ENCODE peak calls at places on chromosome 11, in five cellular contexts. Q is substantia nigra; F is CD4-positive, CD25-positive, alpha-beta regulatory T cell; S is kidney; X is testis. Z is an unnamed sample.

GRCh38 chr11:67158241-67158640 is 39.2 kb downstream of the KDM2A start:
- DNase-seq in S (no peak), F (no peak), Q (no peak), X (no peak), Z (no peak)

GRCh38 chr11:124075841-124076571 is 34.9 kb upstream of the OR10G7 start:
- DNase-seq in X (peak; percentile 78), F (peak; percentile 7), Q (peak; percentile 34), S (peak; percentile 78), Z (no peak)

GRCh38 chr11:120958185-120958584 is 65.7 kb upstream of the TBCEL start:
- DNase-seq in Q (no peak), F (no peak), X (no peak), S (no peak), Z (no peak)

GRCh38 chr11:57155838-57156583 is 25.7 kb upstream of the LRRC55 start:
- DNase-seq in Q (no peak), X (no peak), F (no peak), S (no peak), Z (no peak)

GRCh38 chr11:119525180-119525854 is 102.3 kb upstream of the THY1 start:
- DNase-seq in S (no peak), Q (no peak), X (no peak), F (no peak), Z (no peak)

GRCh38 chr11:121802542-121802941 is 313.5 kb downstream of the BLID start:
- DNase-seq in Q (no peak), S (no peak), F (no peak), X (peak; percentile 42), Z (no peak)

GRCh38 chr11:128086794-128087193 is 500.6 kb downstream of the ETS1 start:
- DNase-seq in X (no peak), S (no peak), F (no peak), Q (no peak), Z (no peak)

GRCh38 chr11:11978792-11979486 is 29.5 kb downstream of the DKK3 start:
- DNase-seq in F (no peak), X (peak; percentile 80), S (peak; percentile 92), Q (no peak), Z (no peak)

GRCh38 chr11:128576555-128576954 is 10.8 kb downstream of the ETS1 start:
- DNase-seq in S (no peak), X (no peak), Q (no peak), F (no peak), Z (no peak)

GRCh38 chr11:134802116-134802515 is 390.1 kb upstream of the B3GAT1 start:
- DNase-seq in Q (no peak), X (no peak), S (no peak), F (no peak), Z (no peak)

GRCh38 chr11:77361184-77361583 is 59.7 kb upstream of the GDPD4 start:
- DNase-seq in X (no peak), F (no peak), S (no peak), Q (no peak), Z (no peak)

GRCh38 chr11:119704849-119705248 is 24.2 kb downstream of the NECTIN1 start:
- DNase-seq in X (no peak), S (no peak), Q (no peak), F (no peak), Z (no peak)

GRCh38 chr11:72015511-72016061 is 16.9 kb downstream of the IL18BP start:
- DNase-seq in S (no peak), X (peak; percentile 63), Q (no peak), F (no peak), Z (no peak)

GRCh38 chr11:134150195-134150903 is 73.4 kb downstream of the NCAPD3 start:
- DNase-seq in F (no peak), X (no peak), S (no peak), Q (peak; percentile 51), Z (no peak)

GRCh38 chr11:67033661-67034166 is 10.8 kb downstream of the SYT12 start:
- DNase-seq in S (no peak), F (no peak), X (no peak), Q (peak; percentile 47), Z (no peak)

GRCh38 chr11:118290923-118291322 is 13.6 kb upstream of the CD3E start:
- DNase-seq in Q (no peak), S (no peak), X (peak; percentile 19), F (peak; percentile 65), Z (no peak)

GRCh38 chr11:96021901-96022650 is 98.2 kb upstream of the MTMR2 start:
- DNase-seq in S (no peak), F (no peak), X (no peak), Q (no peak), Z (no peak)

GRCh38 chr11:58734681-58735490 is 3.1 kb upstream of the GLYAT start:
- DNase-seq in S (no peak), Q (no peak), F (no peak), X (no peak), Z (no peak)

GRCh38 chr11:57072640-57073039 is 83.9 kb downstream of the OR5AK2 start:
- DNase-seq in Q (no peak), S (no peak), X (no peak), F (no peak), Z (peak; percentile 96)

GRCh38 chr11:12540913-12541587 is 133.2 kb upstream of the TEAD1 start:
- DNase-seq in Q (no peak), S (no peak), X (peak; percentile 41), F (no peak), Z (no peak)

GRCh38 chr11:63567044-63567840 is 4.1 kb upstream of the PLAAT2 start:
- DNase-seq in S (no peak), F (peak; percentile 75), Q (no peak), X (peak; percentile 61), Z (peak; percentile 98)

GRCh38 chr11:47908198-47908597 is 60.0 kb upstream of the NUP160 start:
- DNase-seq in F (peak; percentile 44), S (no peak), X (no peak), Q (no peak), Z (no peak)

GRCh38 chr11:10673476-10674062 is 20.0 kb downstream of the IRAG1 start:
- DNase-seq in X (no peak), F (no peak), S (no peak), Q (no peak), Z (no peak)
- H3K27ac ChIP-seq in X (peak overlapping the region; percentile 81), F (no peak overlapping the region), S (no peak overlapping the region), Q (no peak overlapping the region), Z (no peak overlapping the region)

GRCh38 chr11:113817162-113817561 is 37.6 kb downstream of the CLDN25 start:
- DNase-seq in X (no peak), F (no peak), Q (no peak), S (no peak), Z (no peak)

GRCh38 chr11:113817626-113818025 is 38.0 kb downstream of the CLDN25 start:
- DNase-seq in S (no peak), X (no peak), F (no peak), Q (no peak), Z (no peak)

GRCh38 chr11:113818426-113818825 is 38.8 kb downstream of the CLDN25 start:
- DNase-seq in S (no peak), X (no peak), Q (no peak), F (no peak), Z (peak; percentile 5)

DNA sequence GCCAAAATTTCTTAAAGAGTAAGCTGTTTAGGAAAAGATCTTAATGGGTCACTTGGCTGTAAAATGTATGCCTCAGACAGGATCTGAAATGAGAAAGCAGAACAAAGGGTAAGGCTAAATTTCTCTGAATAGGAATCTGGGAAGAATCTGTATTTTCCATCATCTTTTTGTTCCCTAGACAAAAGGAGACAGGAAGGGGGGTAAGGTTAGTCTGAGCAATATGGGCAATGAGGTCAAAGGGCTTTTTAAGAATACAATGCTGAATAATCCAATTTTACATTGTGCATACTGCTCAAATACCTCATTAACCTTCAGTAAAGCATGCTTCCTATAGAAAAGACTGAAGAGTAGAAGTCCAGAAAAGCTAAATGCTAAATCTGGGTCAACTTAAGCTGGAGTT is 34.6 kb downstream of the CLDN25 start:
- DNase-seq in S (no peak), Q (no peak), F (no peak), X (no peak), Z (no peak)
- H3K27ac ChIP-seq in S (no peak overlapping the region), Q (no peak overlapping the region), F (no peak overlapping the region), X (no peak overlapping the region), Z (no peak overlapping the region)

DNA sequence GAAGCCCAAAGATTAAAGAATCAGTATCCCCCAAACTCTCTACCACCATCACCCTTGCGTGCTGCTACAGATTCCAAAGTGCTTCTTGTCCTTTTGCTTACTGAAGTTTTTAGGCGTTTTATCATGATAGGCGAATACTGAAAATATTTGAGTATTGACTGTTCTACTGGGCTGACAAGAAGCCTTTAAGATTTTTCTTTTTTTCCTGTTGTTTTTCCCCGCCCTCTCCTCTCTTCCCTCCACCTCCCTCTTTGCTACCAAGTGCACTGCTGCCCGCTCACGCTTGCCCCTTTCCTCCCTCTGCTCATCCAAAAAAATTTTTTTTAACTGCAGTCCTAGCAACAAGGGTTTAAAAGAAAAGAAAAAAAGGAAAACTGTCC is 672 bp downstream of the SPCS2 start:
- DNase-seq in Q (no peak), X (no peak), S (no peak), F (no peak), Z (no peak)
- H3K27ac ChIP-seq in Q (peak overlapping the region; percentile 79), X (peak overlapping the region; percentile 87), S (no peak overlapping the region), F (peak overlapping the region; percentile 82), Z (peak overlapping the region; percentile 37)

GRCh38 chr11:102802341-102802740 is 4.4 kb upstream of the MMP1 start:
- DNase-seq in Q (no peak), F (no peak), S (no peak), X (no peak), Z (no peak)
- H3K27ac ChIP-seq in Q (no peak overlapping the region), F (no peak overlapping the region), S (no peak overlapping the region), X (no peak overlapping the region), Z (peak overlapping the region; percentile 22)

GRCh38 chr11:1782831-1783724 is 19.4 kb upstream of the CTSD start:
- DNase-seq in S (no peak), Q (no peak), X (no peak), F (no peak), Z (no peak)
- H3K27ac ChIP-seq in S (no peak overlapping the region), Q (no peak overlapping the region), X (no peak overlapping the region), F (no peak overlapping the region), Z (no peak overlapping the region)

DNA sequence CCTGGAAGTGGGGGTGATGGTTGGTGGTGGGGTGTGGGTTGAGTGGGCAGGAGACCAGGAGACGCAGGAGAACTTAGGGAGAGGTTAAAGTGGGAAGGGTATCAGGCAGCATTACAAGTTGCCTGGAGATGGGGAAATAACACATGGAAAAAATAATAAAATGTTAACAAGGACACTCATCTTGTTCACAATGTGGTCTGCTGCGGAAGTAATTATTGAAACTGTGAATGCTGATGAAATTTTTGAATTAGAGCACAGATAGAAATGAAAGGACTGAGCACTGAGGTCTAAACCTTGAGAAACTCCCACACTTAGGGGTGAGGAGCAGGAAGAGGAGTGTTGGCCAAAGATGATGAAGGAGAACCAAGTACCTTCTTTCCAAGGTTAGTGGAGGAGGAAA is 346.0 kb upstream of the PLET1 start:
- DNase-seq in F (no peak), Q (no peak), X (no peak), S (no peak), Z (no peak)
- H3K27ac ChIP-seq in F (no peak overlapping the region), Q (peak overlapping the region; percentile 2), X (no peak overlapping the region), S (no peak overlapping the region), Z (no peak overlapping the region)

DNA sequence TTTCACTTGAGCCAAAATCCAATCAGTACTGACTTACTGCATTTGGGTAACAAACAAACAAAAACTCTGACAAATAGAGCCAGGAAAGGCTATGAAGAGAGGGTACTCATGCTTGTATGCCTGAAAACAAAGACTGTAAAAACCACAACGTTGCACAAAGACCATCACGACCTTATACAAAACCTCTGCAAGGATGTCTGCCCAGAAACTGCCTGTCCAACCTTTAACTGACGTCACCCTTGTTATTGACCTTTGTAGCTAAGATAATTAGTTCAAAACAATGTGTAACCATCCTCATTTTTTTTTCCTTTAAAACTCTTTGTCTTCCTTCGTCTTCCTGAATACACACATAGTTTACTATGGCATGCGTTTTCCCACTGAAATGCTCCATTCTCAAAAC is 827 bp upstream of the CREBZF start:
- DNase-seq in X (no peak), S (no peak), F (no peak), Q (no peak), Z (no peak)
- H3K27ac ChIP-seq in X (no peak overlapping the region), S (no peak overlapping the region), F (peak overlapping the region; percentile 98), Q (no peak overlapping the region), Z (no peak overlapping the region)